ENCODE peak calls at places on chromosomes 3 and 15, in five cellular contexts. Q is tibial nerve, F is gastrocnemius medialis, G is uterus, D is stomach. L is an unnamed sample.

GRCh38 chr3:42852443-42852842 is 23.2 kb downstream of the CYP8B1 start:
- DNase-seq in F (peak), D (no peak), G (no peak), Q (peak), L (no peak)

GRCh38 chr15:40048155-40048792 is 9.3 kb upstream of the SRP14 start:
- DNase-seq in G (no peak), D (peak), Q (no peak), F (no peak), L (no peak)

GRCh38 chr3:53162672-53163458 is 1.9 kb downstream of the PRKCD start:
- DNase-seq in Q (no peak), G (no peak), D (peak), F (no peak), L (peak)

GRCh38 chr15:96893159-96893906 is 562.8 kb downstream of the NR2F2 start:
- DNase-seq in G (peak), D (peak), Q (peak), F (no peak), L (no peak)

GRCh38 chr15:80906159-80906775 is 83.4 kb downstream of the MESD start:
- DNase-seq in D (no peak), G (no peak), F (peak), Q (no peak), L (no peak)

GRCh38 chr15:88621789-88622604 is 857 bp downstream of the AEN start:
- DNase-seq in G (no peak), D (no peak), Q (no peak), F (no peak), L (no peak)

GRCh38 chr3:33032937-33033336 is 64.0 kb downstream of the GLB1 start:
- DNase-seq in D (no peak), F (no peak), Q (no peak), G (no peak), L (no peak)

GRCh38 chr3:25854635-25855034 is 64.7 kb downstream of the OXSM start:
- DNase-seq in F (no peak), D (no peak), G (no peak), Q (no peak), L (no peak)

GRCh38 chr3:193853511-193854219 is 260.7 kb downstream of the OPA1 start:
- DNase-seq in Q (no peak), G (no peak), F (no peak), D (no peak), L (no peak)

GRCh38 chr3:66317750-66318366 is 97.1 kb downstream of the SLC25A26 start:
- DNase-seq in G (no peak), D (no peak), F (no peak), Q (no peak), L (no peak)

DNA sequence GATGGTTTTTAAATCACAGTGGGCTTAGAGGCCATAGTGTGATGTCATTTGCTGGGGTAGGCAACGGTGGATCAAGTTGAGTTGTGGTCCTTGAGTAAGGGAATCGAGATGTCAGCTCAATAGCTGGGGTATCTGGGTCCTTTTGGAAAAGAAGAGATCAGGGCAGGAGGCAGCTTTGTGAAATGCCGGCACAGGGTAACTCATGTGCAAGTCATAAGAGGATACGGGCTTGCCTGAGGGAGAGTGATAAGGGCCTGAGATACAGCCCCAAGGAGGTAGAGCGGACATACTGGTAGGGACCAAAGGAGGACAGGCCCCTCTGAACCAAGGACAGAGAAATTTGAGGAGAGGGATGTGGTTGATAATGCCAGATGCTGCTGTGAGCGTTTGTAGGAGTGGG is 4.2 kb upstream of the FAM131A start:
- DNase-seq in F (no peak), Q (no peak), D (no peak), G (no peak), L (no peak)
- TF ChIP-seq POLR2A in F (no peak), Q (no peak), D (no peak), G (no peak), L (no peak)

DNA sequence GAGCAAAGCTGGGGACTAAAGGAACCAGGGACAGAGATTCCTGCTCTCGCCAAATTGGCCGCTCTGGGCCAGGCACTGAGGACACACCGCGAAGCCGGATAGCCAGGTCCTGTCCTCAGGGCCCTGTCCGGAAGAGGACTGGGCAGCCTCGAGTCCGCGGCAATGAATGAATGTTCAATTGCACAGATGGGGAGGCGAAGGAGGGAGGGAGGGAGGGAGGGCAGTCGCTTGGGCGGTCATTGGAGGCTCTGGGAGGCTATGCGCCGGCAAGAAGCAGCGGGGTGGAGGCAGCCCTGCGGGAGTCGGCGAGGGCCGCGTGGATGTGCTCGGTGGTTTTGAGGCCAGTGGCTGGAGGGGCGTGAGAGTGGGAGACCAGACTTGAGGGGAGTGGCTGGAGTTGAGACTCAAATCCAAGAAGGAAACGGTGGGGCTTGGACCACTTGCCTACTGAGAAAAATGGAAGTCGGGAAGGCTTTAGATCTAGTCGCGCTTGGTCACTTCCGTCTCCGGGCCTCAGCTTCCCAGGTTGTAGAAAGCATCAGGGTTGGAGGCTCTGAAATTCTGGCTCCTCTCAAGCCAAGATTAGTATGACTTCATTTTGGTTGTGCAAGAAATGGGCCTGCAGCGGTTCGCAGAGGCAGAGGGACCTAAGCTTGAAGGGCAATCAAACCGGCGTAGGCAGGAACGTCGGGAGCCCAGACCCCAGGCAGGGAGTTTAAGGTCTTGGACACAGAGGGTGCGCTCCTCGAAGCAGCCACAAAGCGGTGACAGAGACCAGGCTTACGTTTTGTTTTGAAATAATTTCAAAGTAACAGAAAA is 21.1 kb upstream of the PLXND1 start:
- DNase-seq in D (peak), G (peak), Q (no peak), F (peak), L (peak)
- TF ChIP-seq POLR2A in D (no peak), G (no peak), Q (no peak), F (no peak), L (no peak)

DNA sequence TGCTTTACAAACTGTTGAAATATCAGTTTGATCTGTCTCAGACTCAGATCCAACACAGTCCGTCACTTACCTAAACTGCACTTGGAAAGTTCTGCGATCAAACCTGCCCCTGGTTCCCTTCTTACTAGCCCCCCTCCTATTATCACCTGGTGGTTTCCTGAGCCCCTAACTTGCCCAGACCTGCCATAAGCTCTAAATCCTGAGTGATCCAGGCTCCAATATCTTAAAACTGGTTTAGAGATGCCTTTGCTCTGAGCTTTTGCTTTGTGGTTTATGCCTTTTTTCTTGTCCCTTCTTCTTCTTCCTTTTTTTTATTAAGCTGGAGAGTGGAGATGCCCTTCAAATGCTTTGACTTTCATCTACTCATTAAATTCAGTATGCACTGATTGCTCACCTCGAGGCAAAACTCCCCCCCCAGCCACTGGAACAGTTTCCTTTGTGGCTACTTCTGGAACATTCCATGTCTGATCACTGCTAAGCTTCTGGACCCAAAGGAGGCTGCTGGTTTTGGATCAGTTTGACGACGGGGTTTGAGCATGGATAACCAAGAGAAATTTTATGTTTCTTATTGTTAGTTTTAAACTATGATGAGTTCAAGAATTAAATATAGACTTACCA is 3.5 kb upstream of the ITGB5 start:
- DNase-seq in F (no peak), D (no peak), Q (no peak), G (no peak), L (no peak)
- TF ChIP-seq POLR2A in F (no peak), D (no peak), Q (no peak), G (no peak), L (no peak)

DNA sequence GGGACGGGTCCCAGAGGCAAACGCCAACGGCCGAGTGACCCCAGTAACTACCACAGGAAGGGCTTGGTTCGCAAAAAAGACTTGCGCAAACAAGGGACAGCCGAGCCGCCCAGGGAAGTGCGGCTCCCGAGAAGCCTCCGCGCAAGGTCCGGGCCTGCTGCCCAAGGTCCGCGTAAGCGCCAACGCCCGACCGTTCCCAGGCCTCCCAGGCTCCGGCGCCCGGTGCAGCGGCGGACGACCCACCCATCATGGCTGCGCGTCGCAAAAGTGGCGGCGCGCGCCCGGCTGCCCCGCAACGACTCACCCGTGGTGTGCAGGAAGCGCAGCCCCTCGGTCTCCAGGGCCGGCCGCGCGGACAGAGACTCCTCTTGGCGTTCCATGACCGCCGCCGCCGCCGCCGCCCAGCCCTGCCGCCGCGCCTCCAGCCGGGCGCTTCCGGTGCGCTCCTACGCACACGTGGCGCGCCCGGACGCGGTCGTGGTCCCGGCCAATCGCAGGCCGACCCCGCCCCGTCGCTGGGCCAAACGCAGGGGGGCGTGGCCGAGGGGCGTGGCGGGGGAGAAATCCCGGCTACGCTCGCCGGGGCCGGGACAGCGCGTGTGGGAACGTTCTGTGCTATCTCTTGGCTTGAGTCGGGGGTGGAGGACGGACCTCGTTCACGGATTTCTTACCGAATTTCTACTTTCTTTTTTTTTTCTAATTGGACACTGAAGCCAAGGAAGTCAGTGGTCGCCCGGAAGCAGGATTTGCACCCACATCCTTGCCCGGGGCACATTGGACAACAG is at the start of gene SELENOS:
- DNase-seq in Q (peak), D (peak), G (peak), F (peak), L (peak)
- TF ChIP-seq POLR2A in Q (peak), D (no peak), G (peak), F (peak), L (no peak)